ENCODE peak calls at places on chromosomes 3 and 15, in ten cellular contexts. R is neuronal stem cell, W is adrenal gland, Y is foreskin keratinocyte, G is thoracic aorta, I is right cardiac atrium, E is breast epithelium, H is heart left ventricle, J is substantia nigra, Q is transverse colon. A is an unnamed sample.

GRCh38 chr3:81521855-81522254 is 239.6 kb downstream of the GBE1 start:
- DNase-seq in R (no peak), W (no peak), Y (no peak), G (no peak), I (no peak), E (no peak), H (no peak), J (no peak), Q (no peak), A (no peak)

GRCh38 chr3:71532639-71533395 is 50.7 kb downstream of the FOXP1 start:
- DNase-seq in R (no peak), W (no peak), Y (peak; percentile 49), G (no peak), I (no peak), E (no peak), H (no peak), J (no peak), Q (peak; percentile 25), A (no peak)

GRCh38 chr3:74648102-74648501 is 33.6 kb upstream of the CNTN3 start:
- DNase-seq in R (no peak), W (no peak), Y (no peak), G (no peak), I (no peak), E (no peak), H (no peak), J (no peak), Q (no peak), A (no peak)

GRCh38 chr3:44942202-44942921 is 33.6 kb downstream of the ZDHHC3 start:
- DNase-seq in R (no peak), W (no peak), Y (peak; percentile 56), G (no peak), I (no peak), E (no peak), H (no peak), J (no peak), Q (no peak), A (no peak)

GRCh38 chr3:86792316-86792715 is 198.6 kb downstream of the VGLL3 start:
- DNase-seq in R (no peak), W (no peak), Y (no peak), G (no peak), I (no peak), E (no peak), H (no peak), J (no peak), Q (no peak), A (no peak)

GRCh38 chr3:174016186-174016585 is 618.6 kb downstream of the NLGN1 start:
- DNase-seq in R (no peak), W (no peak), Y (peak; percentile 61), G (no peak), I (no peak), E (no peak), H (no peak), J (no peak), Q (no peak), A (no peak)

GRCh38 chr3:156351783-156352182 is 203.1 kb downstream of the SSR3 start:
- DNase-seq in R (no peak), W (no peak), Y (no peak), G (no peak), I (no peak), E (no peak), H (no peak), J (no peak), Q (no peak), A (no peak)

GRCh38 chr3:76657909-76658308 is 382.0 kb upstream of the ROBO2 start:
- DNase-seq in R (no peak), W (no peak), Y (no peak), G (no peak), I (no peak), E (no peak), H (no peak), J (no peak), Q (no peak), A (no peak)

GRCh38 chr3:123448503-123449091 is at the start of gene ADCY5:
- DNase-seq in R (peak; percentile 18), W (peak; percentile 20), Y (no peak), G (no peak), I (peak; percentile 67), E (no peak), H (no peak), J (no peak), Q (peak; percentile 33), A (no peak)

GRCh38 chr15:92294759-92295158 is 98.9 kb upstream of the ST8SIA2 start:
- DNase-seq in R (no peak), W (no peak), Y (no peak), G (no peak), I (no peak), E (no peak), H (no peak), J (no peak), Q (no peak), A (no peak)

DNA sequence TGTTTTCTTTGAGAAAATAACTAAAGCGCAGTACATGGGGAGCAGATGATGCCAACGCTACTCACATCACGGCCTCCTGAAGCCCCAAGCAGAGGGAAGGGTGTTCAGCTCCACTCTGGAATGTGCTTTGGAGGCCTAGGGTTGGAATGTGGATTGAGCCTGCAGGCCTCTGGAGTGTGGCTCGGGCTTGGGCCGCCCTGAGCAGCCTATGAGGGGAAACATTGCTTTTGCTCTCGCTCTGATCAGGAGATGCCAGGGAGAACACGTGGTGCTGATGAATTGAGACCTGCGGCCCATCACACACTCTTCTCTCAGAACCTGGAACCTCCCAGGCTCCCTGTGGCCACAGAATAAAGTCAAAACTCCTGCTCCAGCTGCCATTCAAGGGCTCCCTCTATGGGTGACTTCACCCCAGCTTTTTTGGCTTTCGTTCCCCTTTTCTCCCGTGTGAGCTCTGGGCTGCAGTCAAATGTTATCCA is 23.3 kb downstream of the CCDC13 start:
- DNase-seq in R (no peak), W (no peak), Y (no peak), G (no peak), I (no peak), E (no peak), H (no peak), J (no peak), Q (no peak), A (no peak)
- H3K27ac ChIP-seq in R (no peak overlapping the region), W (no peak overlapping the region), Y (no peak overlapping the region), G (peak overlapping the region; percentile 52), I (no peak overlapping the region), E (no peak overlapping the region), H (no peak overlapping the region), J (peak overlapping the region; percentile 2), Q (peak overlapping the region; percentile 88), A (no peak overlapping the region)

GRCh38 chr15:74958908-74959642 is 2.5 kb upstream of the RPP25 start:
- DNase-seq in R (no peak), W (no peak), Y (no peak), G (no peak), I (no peak), E (no peak), H (no peak), J (no peak), Q (no peak), A (no peak)
- H3K27ac ChIP-seq in R (no peak overlapping the region), W (peak overlapping the region; percentile 5), Y (no peak overlapping the region), G (peak overlapping the region; percentile 25), I (no peak overlapping the region), E (peak overlapping the region; percentile 72), H (peak overlapping the region; percentile 80), J (no peak overlapping the region), Q (peak overlapping the region; percentile 88), A (no peak overlapping the region)

GRCh38 chr3:24336101-24336500 is 158.5 kb downstream of the THRB start:
- DNase-seq in R (no peak), W (no peak), Y (no peak), G (no peak), I (peak; percentile 70), E (no peak), H (no peak), J (peak; percentile 4), Q (no peak), A (no peak)

DNA sequence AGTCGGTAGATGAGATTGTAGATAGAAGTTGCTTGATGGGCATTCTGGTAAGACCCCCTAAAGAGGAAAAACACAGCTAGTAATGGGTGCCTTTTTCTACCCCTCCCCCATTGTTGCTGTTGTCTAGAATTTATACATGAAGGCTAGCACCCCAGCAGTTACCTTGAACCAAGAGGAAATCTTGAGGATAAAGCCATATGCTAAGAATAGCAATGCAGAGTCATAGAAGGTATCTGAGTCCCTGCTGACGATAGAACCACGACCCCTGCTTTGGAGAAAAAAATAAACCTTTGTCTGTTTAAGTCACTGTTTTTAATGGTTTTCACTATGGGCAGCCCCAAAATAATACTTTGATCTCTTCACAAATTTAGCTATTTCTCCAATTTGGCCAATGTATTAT is 162.6 kb downstream of the THRB start:
- DNase-seq in R (no peak), W (no peak), Y (no peak), G (no peak), I (no peak), E (no peak), H (no peak), J (no peak), Q (no peak), A (no peak)
- H3K27ac ChIP-seq in R (no peak overlapping the region), W (no peak overlapping the region), Y (no peak overlapping the region), G (no peak overlapping the region), I (no peak overlapping the region), E (no peak overlapping the region), H (no peak overlapping the region), J (no peak overlapping the region), Q (no peak overlapping the region), A (no peak overlapping the region)

DNA sequence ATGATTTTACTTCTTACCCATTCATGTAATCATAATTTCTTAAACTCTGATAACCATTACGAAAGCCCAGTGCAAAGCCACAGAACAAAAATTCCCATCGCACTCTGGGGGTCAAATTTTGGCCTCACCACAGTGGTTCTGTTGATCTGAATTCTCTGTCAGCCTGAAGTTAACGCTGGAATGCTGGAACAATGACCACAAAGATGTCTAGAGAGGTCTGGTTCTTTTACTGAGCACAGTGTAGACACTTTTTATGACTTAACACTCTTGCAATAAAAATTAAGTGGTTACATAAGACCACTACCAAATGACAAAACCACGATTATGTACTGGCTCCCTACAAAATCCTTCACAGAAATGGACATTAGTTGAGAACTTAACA is 94.7 kb downstream of the PDZRN3 start:
- DNase-seq in R (no peak), W (no peak), Y (no peak), G (no peak), I (no peak), E (no peak), H (no peak), J (no peak), Q (no peak), A (no peak)
- H3K27ac ChIP-seq in R (no peak overlapping the region), W (no peak overlapping the region), Y (no peak overlapping the region), G (no peak overlapping the region), I (no peak overlapping the region), E (no peak overlapping the region), H (no peak overlapping the region), J (no peak overlapping the region), Q (peak overlapping the region; percentile 66), A (no peak overlapping the region)